ENCODE peak calls at places on chromosomes 1 and 21, in four cellular contexts. N, U, E and A are unnamed samples.

GRCh38 chr1:154683820-154684219 is 75.8 kb upstream of the ADAR start:
- DNase-seq in U (no peak), N (no peak), E (no peak), A (no peak)

GRCh38 chr21:41521489-41522027 is 13.6 kb upstream of the TMPRSS2 start:
- DNase-seq in N (no peak), E (no peak), U (no peak), A (no peak)

GRCh38 chr1:209733409-209734192 is 22.3 kb upstream of the TRAF3IP3 start:
- DNase-seq in N (no peak), U (no peak), E (no peak), A (no peak)

GRCh38 chr1:237220243-237220642 is 178.3 kb downstream of the RYR2 start:
- DNase-seq in U (no peak), E (no peak), N (peak), A (peak)

GRCh38 chr1:34984435-34985062 is 598 bp downstream of the TMEM35B start:
- DNase-seq in N (peak), U (peak), E (peak), A (peak)

GRCh38 chr1:80153762-80154555 is 1147.4 kb upstream of the ADGRL4 start:
- DNase-seq in N (no peak), U (no peak), E (no peak), A (no peak)

GRCh38 chr1:158794247-158794646 is 13.2 kb upstream of the OR6N2 start:
- DNase-seq in N (no peak), U (no peak), E (no peak), A (no peak)

GRCh38 chr1:87511449-87511848 is 182.8 kb downstream of the LMO4 start:
- DNase-seq in N (no peak), E (no peak), U (no peak), A (no peak)

GRCh38 chr1:16334655-16335340 is 17.5 kb downstream of the FBXO42 start:
- DNase-seq in E (no peak), N (no peak), U (no peak), A (no peak)

GRCh38 chr1:60899464-60899863 is 182.9 kb upstream of the NFIA start:
- DNase-seq in E (no peak), N (no peak), U (no peak), A (no peak)

GRCh38 chr21:20270365-20271055 is 727.7 kb upstream of the NCAM2 start:
- DNase-seq in U (no peak), E (no peak), N (no peak), A (no peak)

DNA sequence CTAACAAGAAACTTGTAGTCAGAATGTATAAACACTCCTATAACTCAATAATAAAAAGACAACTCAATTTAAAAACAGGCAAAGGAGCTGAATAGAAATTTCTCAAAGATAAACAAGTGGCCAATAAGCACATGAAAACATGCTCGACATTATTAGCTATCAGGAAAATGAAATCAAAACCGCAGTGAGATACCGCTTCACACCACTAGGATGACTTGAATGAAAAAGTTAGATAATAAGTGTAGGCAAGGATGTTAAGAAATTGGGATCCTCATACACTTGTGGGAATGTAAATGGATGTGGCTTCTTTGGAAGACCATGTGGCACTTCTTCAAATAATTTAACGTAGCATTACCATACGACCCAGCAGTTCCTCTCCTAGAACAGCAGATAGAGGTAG is 8.9 kb downstream of the RALGPS2 start:
- DNase-seq in E (no peak), U (no peak), N (no peak), A (no peak)
- TF ChIP-seq CTCF in E (no peak), U (no peak), N (no peak), A (no peak)

GRCh38 chr21:37220981-37221664 is 46.0 kb downstream of the VPS26C start:
- DNase-seq in U (peak), E (peak), N (peak), A (peak)
- TF ChIP-seq CTCF in U (peak), E (peak), N (peak), A (peak)

GRCh38 chr21:28516996-28517592 is 475.6 kb downstream of the LTN1 start:
- DNase-seq in N (peak), E (peak), U (peak), A (peak)

GRCh38 chr21:28523367-28523766 is 469.3 kb downstream of the LTN1 start:
- DNase-seq in E (no peak), N (no peak), U (no peak), A (no peak)

GRCh38 chr21:28518620-28519019 is 474.1 kb downstream of the LTN1 start:
- DNase-seq in E (no peak), U (no peak), N (no peak), A (no peak)

GRCh38 chr21:28521932-28522826 is 470.5 kb downstream of the LTN1 start:
- DNase-seq in U (no peak), N (no peak), E (no peak), A (no peak)
- TF ChIP-seq CTCF in U (peak), N (no peak), E (no peak), A (peak)

GRCh38 chr1:159919236-159919865 is 6.0 kb downstream of the TAGLN2 start:
- DNase-seq in U (no peak), N (no peak), E (no peak), A (no peak)

GRCh38 chr1:159921700-159922498 is 3.4 kb downstream of the TAGLN2 start:
- DNase-seq in E (no peak), N (peak), U (no peak), A (peak)

GRCh38 chr1:159921251-159921650 is 4.1 kb downstream of the TAGLN2 start:
- DNase-seq in E (no peak), U (no peak), N (no peak), A (no peak)

GRCh38 chr1:159920202-159920601 is 5.1 kb downstream of the TAGLN2 start:
- DNase-seq in N (no peak), U (no peak), E (no peak), A (no peak)

DNA sequence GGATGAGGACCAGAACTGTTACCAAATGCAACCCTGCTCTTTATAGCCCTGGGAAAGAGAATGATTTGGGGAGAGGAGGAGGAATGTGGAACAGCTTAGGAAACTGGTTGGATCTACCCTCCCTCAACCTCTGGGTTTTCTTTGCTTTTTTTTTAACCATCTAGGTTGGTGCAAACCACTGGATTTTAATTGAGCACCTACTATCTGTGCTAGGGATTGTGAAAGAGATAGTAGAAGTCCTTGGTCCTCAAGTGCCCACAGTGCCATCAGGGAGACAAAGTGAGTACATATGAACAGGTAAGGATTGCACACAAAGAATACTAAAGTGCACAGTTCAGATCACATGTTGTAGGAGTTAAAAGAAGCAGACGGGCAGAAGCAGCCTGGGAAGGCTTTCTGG is 4.7 kb downstream of the TAGLN2 start:
- DNase-seq in U (no peak), E (no peak), N (no peak), A (no peak)
- TF ChIP-seq CTCF in U (no peak), E (no peak), N (no peak), A (no peak)